ENCODE peak calls at places on chromosomes 6 and 20, in four cellular contexts. V is testis, S is stomach, K is body of pancreas. P is an unnamed sample.

GRCh38 chr20:38290829-38291581 is 13.0 kb upstream of the BPI start:
- DNase-seq in S (no peak), V (no peak), K (no peak), P (peak; percentile 54)

GRCh38 chr6:154736613-154737259 is 3.5 kb downstream of the SCAF8 start:
- DNase-seq in K (no peak), V (no peak), S (no peak), P (no peak)

GRCh38 chr20:22437354-22437753 is 147.0 kb downstream of the FOXA2 start:
- DNase-seq in V (no peak), K (no peak), S (no peak), P (no peak)

GRCh38 chr6:133804263-133804662 is 84.7 kb upstream of the TCF21 start:
- DNase-seq in S (no peak), K (no peak), V (no peak), P (no peak)

GRCh38 chr20:51446230-51446629 is 96.3 kb downstream of the NFATC2 start:
- DNase-seq in V (no peak), S (no peak), K (no peak), P (no peak)

GRCh38 chr6:108526739-108527174 is 34.0 kb upstream of the FOXO3 start:
- DNase-seq in K (peak; percentile 19), S (no peak), V (peak; percentile 22), P (no peak)

GRCh38 chr6:72755752-72756151 is 133.9 kb downstream of the KCNQ5 start:
- DNase-seq in K (no peak), V (no peak), S (no peak), P (no peak)

GRCh38 chr6:157226026-157226639 is 97.2 kb downstream of the TMEM242 start:
- DNase-seq in S (no peak), K (no peak), V (peak; percentile 65), P (peak; percentile 49)

GRCh38 chr6:108157234-108157971 is 8.4 kb upstream of the NR2E1 start:
- DNase-seq in K (no peak), V (no peak), S (no peak), P (no peak)

GRCh38 chr6:154876776-154877175 is 118.3 kb upstream of the TIAM2 start:
- DNase-seq in S (no peak), K (no peak), V (no peak), P (no peak)

DNA sequence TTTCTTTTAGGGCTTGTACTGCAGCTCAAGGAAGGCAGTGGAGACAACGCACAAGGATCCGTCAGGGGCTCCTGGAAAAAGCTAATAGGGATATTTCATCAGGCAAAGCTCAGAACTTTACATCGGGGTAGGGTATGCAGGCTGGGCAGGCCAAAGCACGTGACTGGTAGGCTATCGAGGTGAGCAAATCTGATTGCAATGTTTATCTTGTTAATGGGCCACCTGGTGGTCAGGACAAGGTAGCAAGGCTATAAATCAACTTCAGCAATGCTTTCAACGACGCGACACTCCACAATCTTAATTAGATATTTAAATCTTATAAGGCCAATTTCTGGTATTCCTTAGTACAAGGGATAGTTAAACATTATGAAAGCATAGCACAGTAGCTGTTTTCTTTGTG is 1302.8 kb upstream of the EYS start:
- DNase-seq in S (no peak), V (no peak), K (no peak), P (no peak)
- TF ChIP-seq CTCF in S (no peak), V (no peak), K (no peak), P (no peak)

DNA sequence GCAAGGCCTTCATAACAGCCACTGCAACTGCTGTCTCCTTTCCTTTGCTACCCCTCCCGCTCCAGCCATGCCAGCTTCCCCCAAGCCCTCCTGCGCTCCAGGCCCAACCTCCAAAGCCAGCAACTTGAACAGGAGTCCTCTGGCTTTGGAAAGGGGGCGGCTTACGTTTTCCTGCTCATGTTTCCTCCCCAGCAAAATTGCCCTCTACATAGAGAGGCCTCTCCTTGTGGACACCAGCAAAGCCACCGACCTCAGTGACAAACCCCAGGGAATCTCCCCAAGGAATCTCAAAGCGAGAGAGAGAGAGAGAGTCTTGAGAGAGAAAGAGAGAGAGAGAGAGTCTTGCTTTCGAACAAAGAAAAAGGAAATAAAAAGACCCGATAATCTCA is 354 bp upstream of the BTN2A1 start:
- DNase-seq in V (peak; percentile 29), S (no peak), K (peak; percentile 24), P (peak; percentile 25)
- H3K4me1 ChIP-seq in V (peaks cover 28% of the 10 kb centered on the region), S (peaks cover 46% of the 10 kb centered on the region), K (peaks cover 31% of the 10 kb centered on the region), P (peaks cover 70% of the 10 kb centered on the region)

DNA sequence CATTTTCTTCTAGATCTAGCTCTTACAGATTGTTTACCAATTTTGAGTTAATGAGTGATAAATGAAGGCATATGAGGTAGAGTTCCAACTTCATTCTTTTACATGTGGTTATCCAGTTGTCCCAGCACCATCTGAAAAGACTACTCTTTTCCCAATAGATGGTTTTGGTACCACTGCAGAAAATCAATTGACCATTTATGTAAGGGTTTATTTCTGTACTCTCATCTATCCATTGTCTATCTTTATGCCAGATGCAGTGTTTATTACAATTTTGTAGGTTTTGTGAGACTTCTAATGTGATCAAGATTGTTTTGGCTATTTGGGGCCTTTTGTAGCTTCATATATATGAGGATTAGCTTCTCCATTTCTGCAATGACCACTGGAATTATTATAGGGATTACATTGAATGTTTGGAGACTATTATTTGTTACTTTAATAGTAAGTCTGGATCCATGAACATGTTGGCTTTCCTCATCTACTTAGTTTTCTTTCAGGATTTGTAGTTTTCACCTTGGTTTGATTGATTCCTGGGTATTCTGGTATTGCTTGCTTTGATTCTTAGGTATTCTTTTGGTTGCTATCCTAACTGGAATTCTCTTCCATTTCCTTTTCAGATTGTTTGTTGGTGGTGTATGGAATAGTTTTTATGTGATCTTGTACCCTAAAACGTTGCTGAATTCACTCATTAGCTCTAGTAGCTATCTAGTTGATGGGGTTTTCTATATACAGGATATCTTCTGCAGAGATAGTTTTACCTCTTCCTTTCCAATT is 10.4 kb downstream of the SNRPB start:
- DNase-seq in S (no peak), K (no peak), V (no peak), P (no peak)
- TF ChIP-seq POLR2A in S (no peak), K (no peak), V (no peak), P (no peak)

GRCh38 chr6:16522937-16523336 is 238.3 kb downstream of the ATXN1 start:
- DNase-seq in K (no peak), S (no peak), V (no peak), P (no peak)
- TF ChIP-seq CTCF in K (no peak), S (no peak), V (no peak), P (no peak)

GRCh38 chr20:62030834-62031434 is 34.7 kb downstream of the TAF4 start:
- DNase-seq in K (no peak), S (no peak), V (no peak), P (peak; percentile 20)

GRCh38 chr20:62029296-62029695 is 36.4 kb downstream of the TAF4 start:
- DNase-seq in S (no peak), K (no peak), V (no peak), P (peak; percentile 13)

GRCh38 chr20:62031462-62032092 is 34.1 kb downstream of the TAF4 start:
- DNase-seq in S (no peak), V (no peak), K (no peak), P (no peak)

GRCh38 chr20:62029951-62030350 is 35.7 kb downstream of the TAF4 start:
- DNase-seq in K (no peak), S (no peak), V (no peak), P (no peak)

DNA sequence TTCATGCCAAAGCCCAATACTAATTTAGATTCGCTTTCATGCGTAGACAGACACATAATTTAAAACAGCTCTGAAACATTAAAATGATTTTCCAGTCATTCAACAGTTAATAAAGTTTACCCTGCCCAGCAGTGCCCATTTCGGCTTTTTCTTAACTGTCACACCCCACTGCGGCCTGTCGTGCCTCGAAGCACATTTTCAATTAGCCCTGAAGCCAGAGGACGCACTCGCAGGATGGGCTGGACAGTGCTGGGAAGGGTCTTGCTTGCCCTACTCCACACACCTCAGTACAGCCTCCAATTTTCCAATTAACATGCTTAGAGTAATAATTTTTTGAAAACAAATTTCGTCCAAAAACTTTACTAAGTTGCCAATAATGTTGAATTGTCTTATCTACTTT is 35.3 kb downstream of the TAF4 start:
- DNase-seq in S (no peak), K (no peak), V (no peak), P (peak; percentile 20)
- H3K4me1 ChIP-seq in S (peaks cover 64% of the 10 kb centered on the region), K (peaks cover 57% of the 10 kb centered on the region), V (peaks cover 38% of the 10 kb centered on the region), P (peaks cover 24% of the 10 kb centered on the region)

GRCh38 chr6:113856571-113857564 is at the start of gene MARCKS:
- DNase-seq in K (peak; percentile 88), V (peak; percentile 90), S (peak; percentile 85), P (peak; percentile 84)
- TF ChIP-seq POLR2A in K (peak; percentile 93), V (no peak), S (peak; percentile 57), P (no peak)

DNA sequence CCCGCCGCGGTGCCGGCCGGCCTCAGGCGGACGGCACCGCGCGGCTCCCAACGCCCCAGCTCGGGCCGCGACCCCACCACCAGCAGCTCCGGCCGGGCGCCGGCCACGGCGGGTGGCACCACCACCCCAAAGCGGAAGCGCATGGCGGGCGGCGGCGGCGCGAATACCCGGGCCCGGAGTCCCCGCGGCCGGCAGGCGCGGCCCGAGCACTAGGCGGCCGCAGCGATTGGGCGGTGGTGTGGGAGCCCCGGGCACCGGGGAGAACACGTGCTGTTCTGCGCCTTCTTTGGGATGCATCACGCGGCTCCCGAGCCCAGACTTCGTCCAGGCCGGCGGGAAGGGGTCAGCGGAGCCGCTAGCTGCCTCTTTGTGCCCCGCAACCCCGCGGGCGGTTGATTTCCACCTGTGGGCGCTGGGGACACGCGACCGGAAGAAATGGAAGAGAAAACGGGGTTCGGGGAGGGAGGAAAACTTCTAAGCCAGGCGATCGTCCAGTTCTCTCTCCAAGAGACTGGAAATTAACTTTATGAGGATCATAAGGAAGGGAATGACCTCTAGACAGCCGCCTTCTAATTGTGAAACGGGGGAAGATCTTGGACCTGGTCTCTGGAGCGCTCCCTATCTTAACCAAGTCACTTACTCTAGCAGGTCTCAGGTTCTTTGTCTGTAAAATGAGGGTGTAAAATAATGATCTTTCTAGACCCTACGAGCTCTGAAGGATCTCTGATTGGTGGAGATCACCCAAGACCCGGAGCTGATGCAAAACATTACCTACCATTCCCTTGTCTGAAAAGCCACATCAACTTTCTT is at the start of gene EPM2A:
- DNase-seq in S (peak; percentile 87), V (peak; percentile 83), K (peak; percentile 86), P (peak; percentile 93)
- TF ChIP-seq CTCF in S (peak; percentile 14), V (no peak), K (no peak), P (no peak)

GRCh38 chr6:15252205-15252604 is 6.3 kb downstream of the JARID2 start:
- DNase-seq in V (no peak), S (no peak), K (no peak), P (no peak)
- H3K4me1 ChIP-seq in V (peaks cover 16% of the 10 kb centered on the region), S (peaks cover 80% of the 10 kb centered on the region), K (peaks cover 56% of the 10 kb centered on the region), P (peaks cover 25% of the 10 kb centered on the region)

P was measured in heart left ventricle.